ENCODE peak calls at places on chromosomes 2 and 18, in four cellular contexts. J is cardiac septum; Y is body of pancreas; O is stimulated activated CD4-positive, alpha-beta T cell treated with anti-CD3 and anti-CD28 coated beads, Interleukin-4, amount 100 ng/mL, for 48 hours. K is an unnamed sample.

GRCh38 chr2:113756088-113757058 is at the start of gene SLC35F5:
- DNase-seq in J (peak; percentile 97), Y (peak; percentile 93), O (peak; percentile 90), K (peak; percentile 66)

GRCh38 chr2:230828272-230828961 is 36.3 kb upstream of the ITM2C start:
- DNase-seq in J (no peak), O (peak; percentile 11), Y (no peak), K (peak; percentile 46)

GRCh38 chr2:218344090-218344754 is 12.4 kb upstream of the CATIP start:
- DNase-seq in O (no peak), J (no peak), Y (no peak), K (no peak)

GRCh38 chr2:167761465-167762136 is 485.8 kb downstream of the STK39 start:
- DNase-seq in J (no peak), Y (no peak), O (no peak), K (no peak)

GRCh38 chr2:17208511-17208910 is 309.7 kb downstream of the RAD51AP2 start:
- DNase-seq in Y (no peak), J (no peak), O (no peak), K (no peak)

GRCh38 chr2:26735096-26735495 is 29.0 kb upstream of the SLC35F6 start:
- DNase-seq in J (no peak), Y (no peak), O (no peak), K (no peak)

GRCh38 chr2:202932425-202933138 is 20.5 kb downstream of the CARF start:
- DNase-seq in J (no peak), O (no peak), Y (no peak), K (no peak)

GRCh38 chr18:9287037-9287436 is 47.5 kb upstream of the TWSG1 start:
- DNase-seq in J (no peak), O (no peak), Y (no peak), K (no peak)

GRCh38 chr2:134408791-134409190 is 154.9 kb downstream of the MGAT5 start:
- DNase-seq in Y (no peak), J (no peak), O (no peak), K (no peak)

GRCh38 chr2:174914894-174915760 is 90.1 kb downstream of the CHN1 start:
- DNase-seq in Y (peak; percentile 18), O (no peak), J (no peak), K (no peak)

GRCh38 chr2:9033385-9034175 is 30.1 kb upstream of the MBOAT2 start:
- DNase-seq in O (no peak), Y (no peak), J (no peak), K (no peak)

GRCh38 chr2:235854276-235854675 is 313.9 kb downstream of the GBX2 start:
- DNase-seq in Y (no peak), O (no peak), J (peak; percentile 12), K (no peak)

GRCh38 chr2:5803547-5803946 is 111.4 kb downstream of the SOX11 start:
- DNase-seq in O (no peak), J (no peak), Y (no peak), K (no peak)

GRCh38 chr2:37389984-37390765 is 45.7 kb downstream of the QPCT start:
- DNase-seq in O (peak; percentile 60), J (no peak), Y (no peak), K (peak; percentile 42)

GRCh38 chr2:37679072-37679695 is 7.7 kb upstream of the CDC42EP3 start:
- DNase-seq in O (no peak), Y (no peak), J (no peak), K (no peak)

GRCh38 chr18:24456549-24456948 is 3.9 kb upstream of the HRH4 start:
- DNase-seq in Y (no peak), J (no peak), O (no peak), K (no peak)

GRCh38 chr2:24327988-24328387 is 32.3 kb downstream of the ITSN2 start:
- DNase-seq in O (no peak), Y (no peak), J (no peak), K (no peak)

GRCh38 chr2:44247924-44248323 is 27.4 kb upstream of the SLC3A1 start:
- DNase-seq in Y (no peak), O (no peak), J (no peak), K (no peak)

GRCh38 chr18:63970803-63971191 is 916 bp downstream of the SERPINB8 start:
- DNase-seq in O (no peak), Y (peak; percentile 36), J (no peak), K (no peak)

GRCh38 chr2:20444113-20444992 is 2.5 kb upstream of the RHOB start:
- DNase-seq in O (no peak), J (no peak), Y (peak; percentile 47), K (no peak)

GRCh38 chr2:197310940-197311485 is 433 bp upstream of the ANKRD44 start:
- DNase-seq in J (no peak), O (no peak), Y (no peak), K (no peak)

GRCh38 chr2:191245869-191246531 is 796 bp downstream of the MYO1B start:
- DNase-seq in O (peak; percentile 17), J (peak; percentile 84), Y (peak; percentile 74), K (peak; percentile 1)

GRCh38 chr2:36379710-36380448 is 24.3 kb downstream of the CRIM1 start:
- DNase-seq in Y (no peak), J (no peak), O (no peak), K (no peak)

GRCh38 chr18:78297048-78297447 is 682.6 kb upstream of the SALL3 start:
- DNase-seq in O (no peak), J (no peak), Y (no peak), K (no peak)

GRCh38 chr2:237715459-237715947 is 83.1 kb upstream of the RBM44 start:
- DNase-seq in O (no peak), Y (peak; percentile 58), J (no peak), K (no peak)

K was measured in GM12891.